ENCODE peak calls at places on chromosomes 1 and 21, in seven cellular contexts. Q is astrocyte, I is colonic mucosa, X is fibroblast of mammary gland, M is GM10248, Y is glutamatergic neuron, U is upper lobe of right lung. H is an unnamed sample.

GRCh38 chr1:235601087-235601486 is 48.5 kb downstream of the GNG4 start:
- DNase-seq in Y (peak), U (no peak), X (no peak), M (no peak), Q (no peak), I (peak), H (peak)

GRCh38 chr1:7586031-7586941 is 184.8 kb upstream of the VAMP3 start:
- DNase-seq in M (no peak), Y (no peak), Q (no peak), U (peak), I (no peak), X (no peak), H (no peak)

GRCh38 chr1:243841507-243841906 is 8.5 kb downstream of the AKT3 start:
- DNase-seq in Q (peak), Y (no peak), M (no peak), X (peak), U (no peak), I (no peak), H (no peak)

GRCh38 chr1:178934574-178934945 is 63.7 kb upstream of the ANGPTL1 start:
- DNase-seq in I (no peak), U (no peak), X (no peak), Q (no peak), Y (no peak), M (no peak), H (no peak)

GRCh38 chr1:187842406-187843165 is 1013.8 kb downstream of the PLA2G4A start:
- DNase-seq in Q (peak), M (no peak), Y (peak), I (no peak), U (no peak), X (peak), H (no peak)

GRCh38 chr1:9129391-9130041 is 614 bp upstream of the GPR157 start:
- DNase-seq in X (peak), Y (peak), M (peak), U (peak), I (peak), Q (no peak), H (peak)

GRCh38 chr1:21630571-21631338 is 38.4 kb downstream of the RAP1GAP start:
- DNase-seq in M (no peak), X (no peak), I (no peak), Y (no peak), U (no peak), Q (no peak), H (no peak)

GRCh38 chr1:159925713-159926066 is 383 bp upstream of the TAGLN2 start:
- DNase-seq in X (no peak), Y (no peak), Q (no peak), U (no peak), M (peak), I (no peak), H (no peak)

GRCh38 chr1:43545686-43546387 is 15.2 kb downstream of the PTPRF start:
- DNase-seq in I (peak), Y (peak), M (no peak), Q (no peak), X (no peak), U (peak), H (peak)

GRCh38 chr1:15352122-15352957 is 57.3 kb upstream of the EFHD2 start:
- DNase-seq in U (no peak), Q (peak), M (no peak), I (peak), X (peak), Y (no peak), H (no peak)

DNA sequence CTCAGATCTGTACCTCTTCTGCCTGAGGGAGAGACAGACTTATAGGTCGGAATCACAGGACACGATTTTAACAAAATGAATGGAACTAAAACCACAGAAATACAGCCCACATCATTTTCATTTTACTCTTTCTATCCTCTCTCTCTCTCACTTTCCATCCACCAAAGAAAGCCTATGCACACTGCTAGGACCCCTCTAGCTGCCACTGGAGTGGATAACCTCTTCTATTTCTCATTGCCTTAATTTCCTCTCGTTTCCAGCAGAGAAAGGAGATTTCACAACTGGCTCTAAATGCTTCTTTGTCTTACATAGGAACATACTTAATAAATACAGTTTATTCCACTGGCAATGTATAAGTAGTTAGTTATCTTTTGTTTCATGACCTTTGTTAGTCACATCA is 867.8 kb upstream of the ADGRL4 start:
- DNase-seq in Y (no peak), Q (no peak), U (no peak), X (no peak), I (no peak), M (no peak), H (no peak)
- TF ChIP-seq CTCF in Y (no peak), Q (no peak), U (no peak), X (no peak), I (no peak), M (no peak), H (no peak)

GRCh38 chr1:12371053-12371452 is 141.2 kb downstream of the VPS13D start:
- DNase-seq in U (no peak), Y (no peak), M (no peak), X (no peak), Q (no peak), I (no peak), H (no peak)

GRCh38 chr1:12372761-12373160 is 142.9 kb downstream of the VPS13D start:
- DNase-seq in Q (no peak), I (no peak), M (no peak), U (no peak), Y (no peak), X (no peak), H (no peak)

GRCh38 chr1:12372180-12372579 is 142.3 kb downstream of the VPS13D start:
- DNase-seq in Y (no peak), Q (no peak), M (no peak), I (no peak), U (no peak), X (no peak), H (no peak)

GRCh38 chr1:12380316-12381249 is 150.8 kb downstream of the VPS13D start:
- DNase-seq in X (no peak), U (no peak), M (no peak), I (peak), Q (no peak), Y (no peak), H (no peak)

DNA sequence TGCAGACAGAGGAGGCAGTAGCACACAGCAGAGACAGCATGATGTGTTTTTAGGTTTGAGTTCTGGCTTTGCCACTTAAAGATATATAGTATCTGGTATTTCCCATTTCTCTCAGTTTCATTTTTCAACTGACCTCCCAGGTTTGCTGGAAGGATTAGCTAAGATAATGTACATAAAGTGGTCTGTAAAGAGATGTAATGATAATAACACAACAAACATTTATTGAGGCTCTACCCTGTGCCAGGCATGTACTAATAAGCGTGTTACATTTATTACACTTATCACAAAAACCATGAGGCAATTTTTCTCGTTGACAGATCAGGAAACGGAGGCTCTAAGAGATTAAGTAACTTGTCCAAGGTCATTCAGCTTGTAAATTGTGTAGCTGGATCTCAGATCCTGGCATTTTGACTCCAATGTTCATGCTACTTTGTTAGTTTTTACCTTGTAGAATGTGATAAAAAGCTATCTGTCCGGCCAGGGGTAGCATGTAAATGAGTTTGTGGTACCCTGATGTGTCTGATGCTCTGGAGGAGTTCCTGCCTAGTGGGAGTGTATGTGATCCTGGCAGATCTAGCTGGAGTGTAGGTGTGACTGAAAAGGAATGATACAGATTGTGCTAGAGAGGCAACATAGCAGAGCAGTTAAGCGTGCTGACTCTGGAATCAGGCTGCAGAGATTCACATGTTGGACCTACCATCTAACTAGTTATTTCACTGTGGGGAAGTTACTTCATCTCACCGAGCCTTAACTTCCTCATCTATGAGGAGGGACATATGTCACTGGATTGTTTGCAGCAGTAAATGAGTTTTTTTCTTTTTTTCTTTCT is 146.6 kb downstream of the VPS13D start:
- DNase-seq in X (no peak), Q (no peak), M (no peak), I (no peak), Y (no peak), U (no peak), H (no peak)
- TF ChIP-seq CTCF in X (no peak), Q (no peak), M (no peak), I (no peak), Y (no peak), U (no peak), H (no peak)

GRCh38 chr1:29830916-29831315 is 594.6 kb downstream of the PTPRU start:
- DNase-seq in U (no peak), I (no peak), Y (no peak), M (no peak), X (no peak), Q (no peak), H (no peak)

GRCh38 chr1:29828526-29829447 is 592.5 kb downstream of the PTPRU start:
- DNase-seq in U (no peak), Y (no peak), I (no peak), X (no peak), M (no peak), Q (no peak), H (no peak)

GRCh38 chr1:29827801-29828525 is 591.6 kb downstream of the PTPRU start:
- DNase-seq in Q (no peak), U (no peak), X (no peak), I (peak), M (no peak), Y (no peak), H (no peak)

GRCh38 chr1:29830383-29830782 is 594.1 kb downstream of the PTPRU start:
- DNase-seq in X (no peak), M (no peak), Q (no peak), I (no peak), U (no peak), Y (no peak), H (no peak)

DNA sequence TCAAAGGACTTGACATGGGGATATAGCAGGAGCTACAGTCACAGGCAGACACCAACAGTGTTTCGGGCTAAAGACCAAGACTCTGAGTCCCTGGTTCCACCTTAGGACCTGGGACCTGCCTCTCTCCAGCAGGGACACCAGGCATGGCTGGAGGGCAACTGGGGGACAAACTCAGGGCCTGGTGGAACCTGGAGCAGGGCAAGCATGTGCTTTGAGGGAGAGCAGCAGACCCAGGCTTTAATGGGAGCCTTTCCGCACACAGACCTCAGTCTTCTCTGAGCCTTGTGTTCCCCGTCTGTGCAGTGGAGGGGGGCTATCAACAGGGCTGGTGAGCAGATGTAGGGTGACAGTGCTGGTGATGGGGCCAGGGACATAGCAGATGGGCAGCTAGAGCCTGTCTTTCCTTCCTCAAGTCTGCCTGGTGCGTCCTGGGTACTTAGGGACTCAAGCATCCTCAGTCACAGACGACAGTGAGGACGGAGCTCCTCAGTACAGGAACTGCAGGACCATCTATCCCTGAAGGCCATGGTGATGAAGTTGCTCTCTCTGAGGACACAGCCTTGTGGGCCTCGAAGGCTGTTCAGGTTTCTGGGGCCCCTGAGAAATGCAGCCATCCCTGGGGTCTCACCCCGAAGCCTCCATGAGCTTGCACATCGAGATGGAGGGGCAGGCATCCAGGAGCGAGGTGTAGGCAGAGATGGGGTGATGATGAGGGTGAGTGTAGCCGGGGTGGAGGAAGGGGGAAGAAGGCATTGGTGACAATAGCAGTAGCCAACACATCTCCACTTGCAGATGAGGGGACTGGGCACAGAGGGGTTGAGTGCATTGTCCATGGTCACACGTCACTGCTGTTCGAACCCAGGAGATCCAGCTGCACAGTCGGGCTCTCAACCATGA is 593.4 kb downstream of the PTPRU start:
- DNase-seq in I (no peak), Q (no peak), M (no peak), U (no peak), X (no peak), Y (no peak), H (no peak)
- TF ChIP-seq CTCF in I (no peak), Q (no peak), M (no peak), U (no peak), X (no peak), Y (no peak), H (no peak)

DNA sequence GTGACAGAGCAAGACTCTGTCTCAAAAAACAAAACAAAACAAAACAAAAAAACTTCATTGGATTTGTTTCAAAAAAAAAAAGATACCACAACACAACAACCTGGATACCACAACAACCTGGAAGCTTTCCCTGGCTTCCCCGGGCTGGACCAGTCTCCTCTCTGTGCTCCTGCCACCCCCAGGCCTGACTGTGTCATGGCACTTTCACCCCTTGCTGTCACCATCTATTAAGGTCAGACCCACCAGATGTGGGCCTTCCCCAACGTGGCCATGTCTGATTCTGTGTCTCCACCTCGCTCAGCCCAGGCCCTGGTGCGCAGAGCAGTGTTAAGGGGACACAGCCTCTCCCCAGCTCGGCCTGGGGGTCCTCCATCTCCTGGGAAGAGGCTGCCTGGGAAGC is 28.3 kb upstream of the ACOT11 start:
- DNase-seq in M (no peak), Q (no peak), Y (no peak), I (no peak), U (no peak), X (no peak), H (peak)
- TF ChIP-seq CTCF in M (no peak), Q (no peak), Y (no peak), I (peak), U (no peak), X (no peak), H (peak)

GRCh38 chr21:32918467-32919140 is 107.1 kb upstream of the OLIG2 start:
- DNase-seq in Y (peak), U (no peak), Q (no peak), I (no peak), M (no peak), X (no peak), H (no peak)

GRCh38 chr21:32917392-32918135 is 108.2 kb upstream of the OLIG2 start:
- DNase-seq in Y (no peak), X (no peak), Q (no peak), U (no peak), I (no peak), M (no peak), H (no peak)

GRCh38 chr21:32920474-32920873 is 105.3 kb upstream of the OLIG2 start:
- DNase-seq in X (no peak), I (no peak), U (no peak), Y (peak), M (no peak), Q (no peak), H (no peak)

GRCh38 chr21:32925098-32925497 is 100.6 kb upstream of the OLIG2 start:
- DNase-seq in Y (no peak), I (no peak), U (no peak), M (no peak), X (no peak), Q (no peak), H (no peak)

DNA sequence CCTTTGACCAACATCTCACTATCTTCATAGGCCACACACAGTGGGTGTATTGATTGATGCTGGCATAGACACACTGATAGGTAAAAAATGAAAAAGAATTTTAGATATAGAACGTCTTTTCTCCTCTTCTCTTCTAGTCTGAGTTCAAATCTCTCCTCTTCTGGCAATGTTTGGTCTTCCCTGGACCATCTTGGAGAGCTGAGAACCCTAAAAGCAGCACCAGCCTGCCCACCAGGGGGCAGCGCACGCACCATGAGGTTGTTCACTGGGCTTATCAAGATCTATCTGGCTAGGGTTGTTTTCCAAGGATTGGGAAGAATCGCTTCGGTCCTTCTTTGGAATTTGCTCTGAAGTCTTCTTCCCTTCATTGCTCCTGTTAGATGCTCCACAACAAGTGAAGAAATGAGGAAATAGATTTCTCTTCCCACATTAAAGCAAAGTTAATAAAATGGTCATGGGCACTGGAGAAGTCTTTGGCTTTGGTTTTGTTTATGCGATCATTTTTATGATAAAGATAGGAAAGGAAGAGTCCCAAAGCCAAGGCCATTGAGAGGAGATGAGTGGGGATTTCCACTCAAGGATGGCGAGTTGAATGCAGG is 104.0 kb upstream of the OLIG2 start:
- DNase-seq in X (peak), Y (peak), Q (no peak), I (peak), M (peak), U (peak), H (peak)
- TF ChIP-seq CTCF in X (peak), Y (peak), Q (peak), I (peak), M (peak), U (peak), H (peak)

GRCh38 chr1:91190996-91191395 is 169.2 kb upstream of the ZNF644 start:
- DNase-seq in Q (no peak), M (no peak), X (no peak), I (no peak), U (no peak), Y (no peak), H (no peak)
- TF ChIP-seq CTCF in Q (no peak), M (no peak), X (no peak), I (no peak), U (no peak), Y (no peak), H (no peak)

GRCh38 chr1:156794506-156795373 is 21.9 kb downstream of the SH2D2A start:
- DNase-seq in I (no peak), X (peak), M (no peak), Q (no peak), Y (no peak), U (no peak), H (no peak)
- TF ChIP-seq CTCF in I (no peak), X (no peak), M (no peak), Q (no peak), Y (no peak), U (no peak), H (no peak)

GRCh38 chr1:238953448-238953847 is 432.9 kb upstream of the CHRM3 start:
- DNase-seq in M (no peak), I (no peak), Y (no peak), U (no peak), X (no peak), Q (no peak), H (no peak)
- TF ChIP-seq CTCF in M (no peak), I (no peak), Y (peak), U (no peak), X (peak), Q (no peak), H (peak)

GRCh38 chr1:207565546-207566468 is 69.8 kb downstream of the CR1 start:
- DNase-seq in M (no peak), U (no peak), Y (peak), Q (no peak), I (no peak), X (peak), H (peak)
- TF ChIP-seq CTCF in M (peak), U (peak), Y (peak), Q (no peak), I (no peak), X (peak), H (peak)

GRCh38 chr1:109253803-109254620 is 4.7 kb downstream of the CELSR2 start:
- DNase-seq in M (no peak), X (no peak), U (no peak), Q (no peak), I (no peak), Y (peak), H (no peak)

GRCh38 chr1:109256085-109256484 is 6.7 kb downstream of the CELSR2 start:
- DNase-seq in Y (no peak), M (no peak), I (no peak), X (no peak), U (no peak), Q (no peak), H (no peak)

GRCh38 chr1:109255673-109256072 is 6.3 kb downstream of the CELSR2 start:
- DNase-seq in I (no peak), U (no peak), M (no peak), Y (peak), X (no peak), Q (no peak), H (no peak)

GRCh38 chr1:109254621-109255096 is 5.3 kb downstream of the CELSR2 start:
- DNase-seq in M (no peak), U (no peak), I (no peak), Y (peak), Q (no peak), X (no peak), H (no peak)

GRCh38 chr1:109255097-109255651 is 5.8 kb downstream of the CELSR2 start:
- DNase-seq in Q (no peak), I (no peak), U (no peak), X (no peak), Y (peak), M (no peak), H (no peak)
- TF ChIP-seq CTCF in Q (no peak), I (no peak), U (no peak), X (no peak), Y (peak), M (no peak), H (no peak)